ENCODE peak calls at places on chromosomes 4 and X, in ten cellular contexts. R is heart right ventricle, W is psoas muscle, Y is Peyer's patch, Z is tibial nerve, Q is suprapubic skin, L is lower lobe of right lung, O is IMR-90, K is fibroblast of lung, V is ovary. I is an unnamed sample. For H3K27me3, the result is how much of the 10 kb centered on the place peaks cover.

GRCh38 chrX:134338527-134338926 is 101.5 kb downstream of the CCDC160 start:
- DNase-seq in W (no peak), Y (no peak), R (no peak), Q (no peak), K (no peak), V (no peak), L (no peak), Z (no peak), O (no peak), I (no peak)

GRCh38 chr4:176259330-176260090 is 9.5 kb downstream of the ASB5 start:
- DNase-seq in K (peak), R (no peak), Z (no peak), V (no peak), L (no peak), O (peak), Q (no peak), W (no peak), Y (no peak), I (no peak)

GRCh38 chrX:111568356-111568755 is 56.9 kb downstream of the SERTM2 start:
- DNase-seq in R (no peak), Z (no peak), W (no peak), O (peak), L (no peak), Q (no peak), K (no peak), Y (no peak), V (no peak), I (no peak)

GRCh38 chr4:169185133-169185956 is 85.4 kb downstream of the SH3RF1 start:
- DNase-seq in R (no peak), Z (no peak), Q (no peak), K (no peak), V (no peak), W (no peak), L (no peak), O (no peak), Y (no peak), I (no peak)

GRCh38 chr4:158020734-158021346 is 152.0 kb downstream of the GASK1B start:
- DNase-seq in R (no peak), K (peak), L (no peak), V (no peak), Q (no peak), Y (no peak), Z (no peak), O (peak), W (no peak), I (no peak)

GRCh38 chrX:153829549-153829798 is 870 bp downstream of the PDZD4 start:
- DNase-seq in Y (no peak), Q (no peak), W (no peak), O (no peak), R (no peak), Z (no peak), L (no peak), V (no peak), K (no peak), I (no peak)

GRCh38 chrX:113392355-113392754 is 551.7 kb upstream of the AMOT start:
- DNase-seq in R (no peak), K (no peak), Z (no peak), V (no peak), O (no peak), Q (no peak), L (no peak), W (no peak), Y (no peak), I (no peak)

GRCh38 chr4:163988921-163989320 is 494.4 kb downstream of the TMA16 start:
- DNase-seq in Z (no peak), K (no peak), Y (no peak), Q (no peak), L (no peak), W (no peak), R (no peak), O (no peak), V (no peak), I (no peak)

GRCh38 chr4:55609393-55609821 is 17.4 kb upstream of the PDCL2 start:
- DNase-seq in R (no peak), L (no peak), O (peak), K (peak), V (no peak), W (no peak), Z (no peak), Y (no peak), Q (no peak), I (no peak)

GRCh38 chr4:101065935-101066485 is 281.3 kb downstream of the PPP3CA start:
- DNase-seq in Q (no peak), V (no peak), W (no peak), Y (no peak), O (no peak), L (no peak), Z (no peak), R (no peak), K (no peak), I (no peak)

GRCh38 chr4:101066586-101066985 is 280.7 kb downstream of the PPP3CA start:
- DNase-seq in W (no peak), Y (no peak), K (no peak), L (no peak), O (no peak), Q (no peak), V (no peak), Z (no peak), R (no peak), I (no peak)

GRCh38 chr4:101067383-101067782 is 279.9 kb downstream of the PPP3CA start:
- DNase-seq in W (no peak), Q (no peak), Y (no peak), L (no peak), O (no peak), V (no peak), K (peak), R (no peak), Z (no peak), I (no peak)

GRCh38 chr4:101065346-101065745 is 282.0 kb downstream of the PPP3CA start:
- DNase-seq in W (no peak), L (no peak), K (no peak), Y (no peak), Q (no peak), Z (no peak), R (no peak), O (no peak), V (no peak), I (no peak)

GRCh38 chr4:101064541-101065180 is 282.7 kb downstream of the PPP3CA start:
- DNase-seq in V (no peak), Z (no peak), Y (no peak), W (no peak), K (no peak), L (no peak), R (no peak), O (no peak), Q (no peak), I (no peak)
- H3K27ac ChIP-seq in V (no peak), Z (no peak), Y (no peak), W (no peak), K (no peak), L (no peak), R (no peak), O (no peak), Q (no peak), I (no peak)

GRCh38 chrX:106891762-106892161 is 11.4 kb downstream of the RIPPLY1 start:
- DNase-seq in Q (no peak), O (no peak), W (no peak), R (no peak), Y (peak), V (no peak), Z (no peak), L (no peak), K (no peak), I (no peak)
- H3K27me3 ChIP-seq in Q (under half), O (under half), W (under half), R (under half), Y (under half), V (under half), Z (under half), L (under half), K (under half), I (half or more)

DNA sequence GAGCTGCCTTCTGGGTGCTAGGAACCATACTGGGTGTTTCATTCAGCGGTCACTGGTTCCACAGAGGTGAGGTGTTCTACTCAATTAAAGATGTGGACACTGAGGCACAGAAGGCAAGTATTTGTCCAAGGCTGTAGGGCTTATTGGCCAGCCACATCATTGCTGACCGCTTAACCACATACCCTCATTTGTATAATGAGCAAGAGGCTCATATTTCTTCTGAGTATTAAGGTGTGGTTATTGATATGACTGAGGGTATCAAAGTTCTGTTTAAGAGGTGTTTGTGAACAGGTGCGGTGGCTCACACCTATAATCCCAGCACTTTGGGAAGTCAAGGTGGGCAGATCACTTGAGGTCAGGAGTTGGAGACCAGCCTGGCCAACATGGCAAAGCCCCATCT is 14.3 kb downstream of the RNF4 start:
- DNase-seq in W (no peak), L (no peak), K (no peak), R (no peak), V (no peak), Z (no peak), Y (no peak), O (no peak), Q (no peak), I (no peak)
- H3K27ac ChIP-seq in W (peak), L (peak), K (no peak), R (peak), V (no peak), Z (peak), Y (no peak), O (no peak), Q (no peak), I (peak)

DNA sequence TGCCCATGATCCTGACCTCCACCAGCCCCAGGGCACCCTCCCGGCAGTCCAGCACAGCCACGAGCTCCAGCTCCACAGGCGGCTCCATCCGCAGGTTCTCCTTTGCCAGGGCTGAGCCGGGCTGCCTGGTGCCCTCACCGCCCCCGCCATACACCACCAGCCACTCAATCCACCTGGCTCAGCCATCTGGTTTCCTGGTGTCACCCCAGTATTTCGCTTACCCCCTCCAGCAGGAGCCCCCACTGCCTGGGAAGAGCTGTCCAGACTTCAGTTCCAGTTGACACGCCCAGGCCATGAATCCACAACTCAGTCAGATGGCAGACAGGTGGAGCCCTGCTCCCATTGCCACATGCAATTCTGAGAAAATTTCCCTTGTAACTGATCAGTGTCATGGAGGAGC is 3.9 kb downstream of the SHISA3 start:
- DNase-seq in O (no peak), W (no peak), K (no peak), L (no peak), Q (no peak), R (no peak), Y (no peak), V (no peak), Z (no peak), I (no peak)
- H3K27me3 ChIP-seq in O (under half), W (under half), K (under half), L (under half), Q (half or more), R (under half), Y (under half), V (under half), Z (under half), I (under half)

DNA sequence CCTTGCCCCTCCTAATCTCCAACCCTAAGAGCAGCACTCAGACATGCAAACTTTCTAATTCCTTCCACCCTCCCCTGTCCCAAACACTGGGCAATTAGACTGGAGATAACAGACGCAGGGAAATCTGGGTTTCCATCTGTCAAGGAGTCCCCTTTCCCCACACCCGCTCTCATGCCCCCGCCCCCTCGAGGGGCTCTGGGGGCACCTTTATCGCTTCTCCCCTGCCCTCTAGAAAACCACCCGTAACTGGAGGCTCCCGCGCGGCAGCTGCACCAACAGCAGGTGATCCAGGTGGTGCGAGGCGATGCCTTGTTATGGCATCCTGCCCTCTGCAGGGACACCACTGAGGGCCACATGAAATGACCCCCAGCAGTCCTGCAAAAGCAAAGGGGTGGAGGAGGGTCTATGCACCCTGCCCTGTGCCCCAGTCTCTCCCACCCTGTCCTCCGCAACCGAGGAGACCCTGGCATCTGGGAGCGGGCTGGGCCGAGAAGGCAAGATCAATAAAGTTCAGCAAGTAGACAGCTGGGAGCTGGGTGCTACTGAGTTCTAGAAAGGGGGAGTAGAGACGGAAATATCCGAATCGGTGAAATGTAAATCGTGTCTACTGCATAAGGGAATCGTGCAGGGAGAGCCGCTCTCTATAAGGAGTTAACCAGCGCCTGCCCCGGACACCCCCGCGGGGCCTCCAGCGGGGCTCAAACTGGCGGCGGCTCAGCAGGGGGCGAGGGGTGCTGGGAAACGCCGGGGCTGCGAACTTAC is 1.6 kb downstream of the KCTD8 start:
- DNase-seq in Y (no peak), Z (no peak), Q (no peak), O (no peak), L (no peak), W (peak), R (no peak), V (no peak), K (no peak), I (peak)
- H3K27ac ChIP-seq in Y (no peak), Z (no peak), Q (no peak), O (no peak), L (no peak), W (peak), R (no peak), V (peak), K (no peak), I (no peak)

DNA sequence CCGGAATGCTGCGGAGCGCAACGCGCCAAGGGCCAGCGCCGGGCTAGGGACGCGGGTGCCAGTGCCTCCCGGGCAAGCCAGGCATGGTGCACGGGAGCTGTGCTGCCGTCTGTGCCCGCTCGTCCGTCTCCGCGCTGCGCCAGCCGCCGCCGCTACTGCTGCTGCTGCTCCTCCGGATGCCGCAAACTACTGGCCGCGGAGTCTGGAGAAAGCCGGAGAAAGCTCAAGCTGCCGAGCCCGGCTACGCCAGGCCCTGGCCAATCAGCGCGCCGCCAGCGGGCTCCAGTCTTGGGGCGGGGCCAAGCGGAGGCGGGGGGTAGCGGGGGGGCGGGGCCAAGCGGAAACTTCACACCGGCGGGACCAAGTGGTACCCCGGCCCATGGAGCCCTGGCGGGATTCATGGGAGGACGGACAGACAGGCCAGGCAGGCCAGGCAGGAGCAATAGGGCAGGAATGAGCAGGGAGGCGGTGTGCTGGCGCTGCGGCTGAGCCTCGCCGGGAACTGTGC is at the start of gene PCDH19:
- DNase-seq in W (peak), Q (peak), O (peak), V (peak), Z (peak), K (peak), R (peak), Y (no peak), L (peak), I (no peak)
- H3K27me3 ChIP-seq in W (under half), Q (half or more), O (under half), V (under half), Z (under half), K (under half), R (under half), Y (under half), L (under half), I (under half)

GRCh38 chr4:185567828-185568442 is 32.6 kb upstream of the PDLIM3 start:
- DNase-seq in Y (peak), Q (peak), O (peak), W (peak), K (peak), Z (no peak), V (peak), L (no peak), R (peak), I (peak)
- H3K27ac ChIP-seq in Y (peak), Q (peak), O (peak), W (peak), K (peak), Z (peak), V (peak), L (peak), R (peak), I (peak)

GRCh38 chrX:96683997-96684338 is 674 bp upstream of the DIAPH2 start:
- DNase-seq in V (no peak), L (no peak), Z (no peak), O (no peak), Y (no peak), R (no peak), Q (no peak), W (no peak), K (no peak), I (no peak)
- H3K27me3 ChIP-seq in V (under half), L (under half), Z (under half), O (under half), Y (under half), R (under half), Q (under half), W (under half), K (under half), I (under half)

GRCh38 chr4:92968996-92969395 is 665.2 kb downstream of the GRID2 start:
- DNase-seq in W (no peak), O (no peak), R (no peak), L (no peak), Y (no peak), Q (no peak), Z (no peak), V (no peak), K (no peak), I (no peak)

GRCh38 chr4:92968556-92968955 is 664.8 kb downstream of the GRID2 start:
- DNase-seq in L (no peak), R (no peak), Y (no peak), O (no peak), Z (no peak), K (no peak), W (no peak), Q (no peak), V (no peak), I (no peak)

GRCh38 chr4:92969650-92970370 is 666.0 kb downstream of the GRID2 start:
- DNase-seq in K (peak), R (no peak), L (no peak), O (peak), Y (no peak), V (no peak), Z (no peak), Q (no peak), W (no peak), I (no peak)
- H3K27ac ChIP-seq in K (no peak), R (no peak), L (no peak), O (peak), Y (no peak), V (no peak), Z (no peak), Q (peak), W (no peak), I (no peak)

GRCh38 chrX:115709039-115709438 is 148.1 kb downstream of the PLS3 start:
- DNase-seq in O (no peak), Q (no peak), K (no peak), V (no peak), Z (no peak), R (no peak), W (no peak), L (no peak), Y (no peak), I (no peak)

GRCh38 chrX:115719171-115719570 is 158.2 kb downstream of the PLS3 start:
- DNase-seq in O (no peak), K (no peak), Z (no peak), V (no peak), R (no peak), W (no peak), L (no peak), Y (no peak), Q (no peak), I (no peak)

GRCh38 chrX:115712484-115712883 is 151.5 kb downstream of the PLS3 start:
- DNase-seq in Z (no peak), R (no peak), O (no peak), K (no peak), Y (no peak), Q (no peak), L (no peak), V (no peak), W (no peak), I (no peak)

DNA sequence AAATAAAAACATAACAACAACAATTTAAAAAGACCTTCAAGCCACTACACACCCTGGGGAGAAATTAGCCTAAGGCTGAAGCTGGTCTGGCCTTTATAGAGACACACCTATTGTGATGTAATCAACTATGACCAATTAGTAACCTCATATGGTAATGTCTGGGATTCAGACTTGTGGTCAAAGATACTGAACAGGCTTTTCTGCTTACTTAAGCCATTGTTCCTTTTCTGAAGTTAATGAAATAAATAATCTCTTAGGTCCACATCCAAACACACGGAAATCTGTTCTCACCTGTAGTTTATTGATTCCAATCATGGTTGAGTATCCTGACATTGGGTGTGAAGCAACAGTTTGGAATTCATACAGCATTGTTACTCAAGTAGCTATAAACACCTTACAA is 152.5 kb downstream of the PLS3 start:
- DNase-seq in Q (no peak), Y (no peak), O (no peak), W (no peak), K (no peak), Z (no peak), L (no peak), R (no peak), V (no peak), I (no peak)
- H3K27me3 ChIP-seq in Q (under half), Y (under half), O (under half), W (under half), K (under half), Z (under half), L (under half), R (under half), V (under half), I (under half)